ENCODE peak calls at places on chromosomes 6 and 20, in four cellular contexts. W, M, A and X are unnamed samples.
A peak's percentile ranks its signal among the peaks of the same experiment; 100 is the strongest.

GRCh38 chr6:96841241-96841824 is 4.1 kb upstream of the GPR63 start:
- DNase-seq in M (no peak), A (no peak), W (peak; percentile 83), X (no peak)

GRCh38 chr6:7896465-7896987 is 14.1 kb downstream of the TXNDC5 start:
- DNase-seq in A (no peak), M (no peak), W (no peak), X (no peak)

GRCh38 chr6:139029470-139030210 is 1.1 kb downstream of the ABRACL start:
- DNase-seq in A (peak; percentile 61), W (peak; percentile 73), M (no peak), X (no peak)

GRCh38 chr20:60968853-60969720 is 283.0 kb upstream of the CDH4 start:
- DNase-seq in W (no peak), A (no peak), M (no peak), X (no peak)

GRCh38 chr20:43925215-43925614 is 10.6 kb downstream of the TOX2 start:
- DNase-seq in W (no peak), A (no peak), M (no peak), X (no peak)

GRCh38 chr20:59631751-59632380 is 27.5 kb downstream of the PHACTR3 start:
- DNase-seq in M (no peak), W (no peak), A (no peak), X (no peak)

GRCh38 chr6:4776967-4777925 is 1.0 kb downstream of the CDYL start:
- DNase-seq in A (no peak), M (peak; percentile 31), W (peak; percentile 54), X (no peak)

GRCh38 chr6:35168461-35168861 is 27.3 kb upstream of the TCP11 start:
- DNase-seq in W (no peak), A (no peak), M (no peak), X (no peak)

GRCh38 chr6:130602151-130602770 is 224.9 kb upstream of the SMLR1 start:
- DNase-seq in M (peak; percentile 74), A (no peak), W (peak; percentile 97), X (peak; percentile 91)

GRCh38 chr6:160949531-160949930 is 42.0 kb upstream of the MAP3K4 start:
- DNase-seq in A (no peak), M (no peak), W (no peak), X (no peak)
- H3K4me3 ChIP-seq in A (no peak overlapping the region), M (no peak overlapping the region), W (no peak overlapping the region), X (no peak overlapping the region)

GRCh38 chr6:32192608-32193039 is at the start of gene GPSM3:
- DNase-seq in A (peak; percentile 81), W (peak; percentile 63), M (no peak), X (no peak)

GRCh38 chr6:32190054-32190945 is at the start of gene PBX2:
- DNase-seq in A (peak; percentile 96), W (peak; percentile 93), M (peak; percentile 74), X (peak; percentile 76)

GRCh38 chr6:32191696-32192607 is 491 bp downstream of the GPSM3 start:
- DNase-seq in M (no peak), W (no peak), A (no peak), X (no peak)

GRCh38 chr6:32189742-32190053 is 304 bp downstream of the PBX2 start:
- DNase-seq in A (no peak), M (no peak), W (no peak), X (no peak)

GRCh38 chr6:32190946-32191677 is 1.1 kb upstream of the PBX2 start:
- DNase-seq in M (no peak), A (no peak), W (no peak), X (no peak)
- H3K4me3 ChIP-seq in M (peak overlapping the region; percentile 74), A (no peak overlapping the region), W (peak overlapping the region; percentile 85), X (no peak overlapping the region)

GRCh38 chr6:158536891-158537798 is 22.7 kb upstream of the TMEM181 start:
- DNase-seq in W (no peak), A (peak; percentile 34), M (no peak), X (peak; percentile 12)

GRCh38 chr6:158536084-158536890 is 23.6 kb upstream of the TMEM181 start:
- DNase-seq in M (peak; percentile 41), W (peak; percentile 77), A (peak; percentile 75), X (peak; percentile 34)

GRCh38 chr6:158538741-158539140 is 21.1 kb upstream of the TMEM181 start:
- DNase-seq in A (no peak), M (no peak), W (no peak), X (no peak)

GRCh38 chr6:158543606-158544185 is 16.2 kb upstream of the TMEM181 start:
- DNase-seq in W (no peak), A (no peak), M (no peak), X (no peak)

GRCh38 chr6:158539363-158539762 is 20.5 kb upstream of the TMEM181 start:
- DNase-seq in W (no peak), A (no peak), M (no peak), X (no peak)
- H3K4me3 ChIP-seq in W (no peak overlapping the region), A (no peak overlapping the region), M (no peak overlapping the region), X (no peak overlapping the region)

DNA sequence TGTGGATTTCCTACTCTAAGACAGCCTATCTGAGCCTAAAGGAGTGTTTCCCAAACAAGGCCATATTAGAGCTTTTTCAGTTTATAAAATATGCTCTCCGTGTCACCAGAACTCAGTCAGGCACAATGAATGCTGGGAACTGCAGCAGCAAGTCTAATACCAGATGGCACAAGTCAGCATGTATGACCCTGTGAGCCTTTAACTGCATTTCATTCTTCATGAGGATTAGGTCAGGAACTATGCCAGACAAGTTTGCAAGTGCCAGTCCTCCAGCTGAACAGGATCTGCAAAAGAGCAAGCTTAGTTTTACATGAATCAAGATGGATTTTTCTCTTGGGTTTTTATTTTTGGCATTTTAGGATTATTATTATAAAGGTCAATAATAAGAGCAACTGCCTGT is 66.7 kb upstream of the SAMD5 start:
- DNase-seq in A (no peak), M (no peak), W (no peak), X (no peak)
- H3K4me3 ChIP-seq in A (no peak overlapping the region), M (no peak overlapping the region), W (no peak overlapping the region), X (no peak overlapping the region)

GRCh38 chr20:33653900-33654596 is 8.1 kb upstream of the C20orf144 start:
- DNase-seq in M (no peak), A (no peak), W (no peak), X (no peak)

GRCh38 chr20:33656010-33656782 is 5.9 kb upstream of the C20orf144 start:
- DNase-seq in W (no peak), M (no peak), A (no peak), X (no peak)

GRCh38 chr20:33653218-33653899 is 8.8 kb upstream of the C20orf144 start:
- DNase-seq in M (peak; percentile 42), W (peak; percentile 68), A (peak; percentile 61), X (no peak)

GRCh38 chr20:33655164-33655563 is 7.0 kb upstream of the C20orf144 start:
- DNase-seq in A (no peak), W (no peak), M (no peak), X (no peak)

DNA sequence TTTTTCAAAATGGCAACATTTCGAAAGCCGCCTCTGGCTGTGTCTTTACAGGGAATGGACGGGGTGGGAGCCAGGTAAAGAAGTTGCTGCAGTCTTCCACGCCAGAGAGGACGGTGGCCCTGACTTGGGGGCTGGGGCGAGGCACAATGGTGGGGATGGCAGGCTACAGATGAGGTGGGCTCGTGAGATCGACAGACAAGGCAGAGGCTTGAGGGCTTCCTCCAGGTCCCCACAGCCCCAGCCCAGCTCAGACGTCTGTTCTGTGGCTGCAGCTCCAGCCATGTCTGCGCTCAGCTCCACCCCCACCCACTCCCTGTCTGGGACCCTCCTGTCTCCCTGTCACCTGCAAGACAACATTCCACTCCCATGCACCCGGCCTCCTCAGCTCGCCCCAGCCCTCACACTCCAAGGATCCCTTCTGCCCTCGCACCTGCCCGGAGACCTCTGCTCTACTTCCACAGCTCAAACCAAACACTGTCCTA is 7.4 kb upstream of the C20orf144 start:
- DNase-seq in A (no peak), W (no peak), M (no peak), X (no peak)
- H3K4me3 ChIP-seq in A (no peak overlapping the region), W (no peak overlapping the region), M (no peak overlapping the region), X (no peak overlapping the region)

GRCh38 chr20:34977365-34978091 is 21.9 kb downstream of the MYH7B start:
- DNase-seq in A (peak; percentile 81), M (no peak), W (no peak), X (no peak)

GRCh38 chr20:34976286-34976685 is 20.6 kb downstream of the MYH7B start:
- DNase-seq in A (no peak), W (no peak), M (no peak), X (no peak)

GRCh38 chr20:34980543-34981213 is 25.0 kb downstream of the MYH7B start:
- DNase-seq in W (peak; percentile 58), A (peak; percentile 68), M (no peak), X (no peak)

GRCh38 chr20:34979366-34980153 is 23.9 kb downstream of the MYH7B start:
- DNase-seq in W (no peak), A (peak; percentile 83), M (no peak), X (no peak)

GRCh38 chr20:34978092-34978744 is 22.6 kb downstream of the MYH7B start:
- DNase-seq in M (no peak), W (no peak), A (peak; percentile 40), X (no peak)
- H3K4me3 ChIP-seq in M (no peak overlapping the region), W (no peak overlapping the region), A (peak overlapping the region; percentile 47), X (no peak overlapping the region)

DNA sequence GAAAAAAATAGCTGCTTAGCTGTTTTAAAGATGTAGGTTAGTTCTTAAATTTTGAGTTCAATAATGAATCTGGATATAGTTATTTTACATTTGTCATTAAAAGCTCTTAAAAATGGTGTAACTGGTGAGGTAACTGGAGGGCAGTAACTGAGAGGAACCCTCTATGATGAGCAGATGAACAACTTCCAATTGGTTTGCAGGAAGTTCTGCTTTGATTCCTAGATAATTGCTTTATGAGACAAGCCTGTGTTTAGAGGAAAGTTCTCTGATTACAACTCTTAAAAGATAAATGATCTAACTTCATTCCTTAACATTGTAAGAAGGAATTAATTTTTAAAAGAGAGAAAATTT is 8.5 kb downstream of the MYLIP start:
- DNase-seq in M (no peak), W (no peak), A (no peak), X (no peak)
- H3K4me3 ChIP-seq in M (no peak overlapping the region), W (no peak overlapping the region), A (no peak overlapping the region), X (no peak overlapping the region)

GRCh38 chr20:47262008-47262364 is 94.5 kb downstream of the ZMYND8 start:
- DNase-seq in M (no peak), A (no peak), W (no peak), X (no peak)
- H3K4me3 ChIP-seq in M (no peak overlapping the region), A (no peak overlapping the region), W (no peak overlapping the region), X (no peak overlapping the region)

GRCh38 chr20:63652192-63652980 is 838 bp downstream of the STMN3 start:
- DNase-seq in W (peak; percentile 26), A (peak; percentile 46), M (no peak), X (no peak)

GRCh38 chr20:63653974-63654680 is 903 bp upstream of the STMN3 start:
- DNase-seq in M (no peak), W (no peak), A (no peak), X (no peak)

GRCh38 chr20:63651942-63652191 is 1.4 kb downstream of the STMN3 start:
- DNase-seq in A (no peak), W (no peak), M (no peak), X (no peak)

GRCh38 chr20:63655249-63655648 is 2.0 kb upstream of the STMN3 start:
- DNase-seq in M (no peak), A (no peak), W (no peak), X (no peak)

GRCh38 chr20:63653041-63653973 is at the start of gene STMN3:
- DNase-seq in W (peak; percentile 96), A (peak; percentile 91), M (peak; percentile 62), X (peak; percentile 84)
- H3K4me3 ChIP-seq in W (peak within 1 kb of the TSS; percentile 66), A (peak within 1 kb of the TSS; percentile 72), M (peak within 1 kb of the TSS; percentile 49), X (peak within 1 kb of the TSS; percentile 60)